ENCODE peak calls at places on chromosomes 4 and X, in five cellular contexts. J is Panc1, P is AG10803, C is mucosa of descending colon, G is lower leg skin. I is an unnamed sample.
A peak's percentile ranks its signal among the peaks of the same experiment; 100 is the strongest.

GRCh38 chr4:184933311-184933710 is 85.0 kb upstream of the HELT start:
- DNase-seq in G (peak; percentile 25), C (no peak), P (no peak), J (no peak), I (no peak)

GRCh38 chrX:150062292-150063137 is 124.2 kb upstream of the EOLA2 start:
- DNase-seq in P (peak; percentile 88), G (no peak), J (no peak), C (peak; percentile 6), I (no peak)

GRCh38 chr4:19005211-19005610 is 983.7 kb upstream of the LCORL start:
- DNase-seq in J (no peak), C (no peak), G (no peak), P (no peak), I (peak; percentile 36)

GRCh38 chrX:18674417-18674787 is 2.5 kb upstream of the RS1 start:
- DNase-seq in J (no peak), G (peak; percentile 86), P (no peak), C (peak; percentile 24), I (no peak)

GRCh38 chrX:11787564-11787963 is 29.5 kb downstream of the MSL3 start:
- DNase-seq in C (peak; percentile 54), G (peak; percentile 90), P (peak; percentile 26), J (no peak), I (peak; percentile 11)

GRCh38 chrX:138710311-138710791 is 1.2 kb downstream of the FGF13 start:
- DNase-seq in J (no peak), C (no peak), G (peak; percentile 82), P (no peak), I (no peak)

GRCh38 chr4:8915201-8916200 is 43.9 kb upstream of the HMX1 start:
- DNase-seq in P (no peak), J (no peak), G (peak; percentile 80), C (no peak), I (no peak)

GRCh38 chr4:8472689-8473197 is 32.2 kb downstream of the TRMT44 start:
- DNase-seq in G (no peak), C (no peak), P (peak; percentile 96), J (no peak), I (no peak)

GRCh38 chrX:123648028-123648810 is 84.6 kb downstream of the THOC2 start:
- DNase-seq in J (no peak), P (peak; percentile 1), G (no peak), C (peak; percentile 29), I (peak; percentile 62)

GRCh38 chrX:47482512-47483309 is at the start of gene ZNF41:
- DNase-seq in P (peak; percentile 73), J (peak; percentile 72), G (peak; percentile 93), C (peak; percentile 78), I (peak; percentile 46)

GRCh38 chr4:34636623-34637022 is 1607.7 kb downstream of the ARAP2 start:
- DNase-seq in P (no peak), C (no peak), J (no peak), G (no peak), I (no peak)

GRCh38 chrX:132023896-132024386 is 839 bp downstream of the STK26 start:
- DNase-seq in P (no peak), J (no peak), C (peak; percentile 49), G (no peak), I (no peak)

GRCh38 chr4:78592104-78592783 is 40.7 kb downstream of the ANXA3 start:
- DNase-seq in C (peak; percentile 43), P (no peak), G (no peak), J (no peak), I (no peak)

GRCh38 chrX:110050386-110050785 is 47.5 kb downstream of the TMEM164 start:
- DNase-seq in J (no peak), C (no peak), G (no peak), P (no peak), I (no peak)

GRCh38 chr4:105146286-105147219 is at the start of gene TET2:
- DNase-seq in C (peak; percentile 85), P (peak; percentile 80), J (peak; percentile 25), G (peak; percentile 94), I (no peak)
- TF ChIP-seq CTCF in C (no peak), P (no peak), J (no peak), G (no peak), I (no peak)

GRCh38 chr4:121380448-121381147 is at the start of gene QRFPR:
- DNase-seq in C (no peak), J (no peak), P (no peak), G (no peak), I (no peak)
- H3K4me3 ChIP-seq in C (no peak within 1 kb of the TSS), J (no peak within 1 kb of the TSS), P (peak within 1 kb of the TSS; percentile 15), G (no peak within 1 kb of the TSS), I (peak within 1 kb of the TSS; percentile 37)

DNA sequence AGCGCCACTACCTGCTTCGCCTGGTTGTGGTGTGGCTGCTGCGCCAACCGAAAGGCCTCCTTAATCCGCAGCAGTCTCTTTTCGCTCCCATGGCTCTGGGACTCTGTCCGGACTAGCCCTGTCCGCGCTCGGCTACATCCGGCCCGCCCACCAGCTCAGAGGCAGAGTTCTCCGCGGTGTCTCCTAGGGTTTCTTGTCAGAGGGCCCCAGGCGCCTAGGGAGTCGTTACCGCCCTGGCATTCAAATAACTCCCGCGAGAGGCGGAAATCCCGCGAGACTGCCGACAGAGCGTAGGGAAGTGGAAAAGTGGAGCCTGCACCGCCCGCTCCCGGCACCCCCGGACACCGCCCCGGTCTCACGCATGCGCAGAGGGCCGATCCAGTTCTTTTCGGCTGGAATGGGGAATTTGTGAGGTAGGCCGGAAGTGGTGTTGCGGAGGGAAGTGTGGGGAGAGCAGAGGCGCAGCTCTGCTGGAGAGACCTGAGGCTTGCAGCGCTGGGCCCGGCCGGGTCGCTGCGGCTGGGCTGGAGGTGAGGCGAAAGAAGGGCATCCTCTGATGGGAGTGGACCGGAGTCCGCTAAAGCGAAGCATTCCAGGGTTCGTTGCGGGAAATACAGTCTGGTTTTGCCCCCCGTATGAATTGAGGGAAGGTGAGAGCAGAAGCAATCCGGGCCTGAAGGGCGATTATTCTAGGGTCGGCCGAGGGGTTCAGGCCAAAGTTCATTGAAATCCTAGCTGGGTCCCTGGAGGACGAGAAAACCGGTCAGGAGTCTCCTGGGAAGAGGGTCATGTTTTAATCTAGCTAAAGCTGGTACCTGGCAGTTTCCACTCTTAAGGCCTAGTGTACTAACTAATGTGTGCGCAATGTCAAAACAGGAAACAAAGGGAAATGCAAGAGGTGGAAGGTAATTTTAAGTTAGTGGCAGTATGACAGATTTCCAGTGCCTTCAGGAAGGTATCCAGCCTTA is at the start of gene FAM200B:
- DNase-seq in C (peak; percentile 100), G (peak; percentile 100), P (peak; percentile 98), J (peak; percentile 91), I (peak; percentile 92)
- TF ChIP-seq CTCF in C (no peak), G (no peak), P (no peak), J (no peak), I (no peak)

DNA sequence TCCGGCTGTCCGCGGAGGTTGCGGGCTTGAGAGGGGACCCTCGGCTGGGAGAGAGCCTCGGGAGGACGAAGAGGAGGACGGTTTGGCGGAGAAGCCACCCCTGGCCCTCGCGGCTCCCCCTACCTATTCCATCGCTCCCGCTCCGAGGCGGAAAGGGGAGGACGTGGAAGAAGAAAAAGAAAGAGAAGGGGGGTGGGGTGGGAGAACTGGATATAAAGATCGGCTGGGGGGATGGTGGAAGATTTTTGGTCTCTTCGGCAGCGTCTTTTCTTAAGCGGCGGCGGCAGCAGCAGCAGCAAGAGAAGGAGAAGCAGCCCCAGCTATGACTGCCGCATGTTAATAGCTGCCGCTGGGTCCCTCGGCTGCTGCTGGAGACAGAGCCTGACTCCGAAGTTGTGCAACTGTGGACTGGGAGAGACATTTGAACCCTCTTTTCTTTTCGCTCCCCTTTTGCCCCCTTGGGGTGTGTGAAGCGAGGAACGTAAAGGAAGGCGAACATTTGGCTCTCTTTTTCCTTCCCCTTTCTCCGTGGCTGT is 933 bp downstream of the ADGRL3 start:
- DNase-seq in P (no peak), J (no peak), C (peak; percentile 5), G (no peak), I (no peak)
- H3K4me3 ChIP-seq in P (no peak overlapping the region), J (peak overlapping the region; percentile 34), C (no peak overlapping the region), G (peak overlapping the region; percentile 39), I (peak overlapping the region; percentile 59)

GRCh38 chr4:14919785-14920184 is 82.5 kb upstream of the CPEB2 start:
- DNase-seq in C (no peak), J (no peak), G (no peak), P (no peak), I (no peak)
- TF ChIP-seq CTCF in C (no peak), J (no peak), G (no peak), P (no peak), I (no peak)

I was measured in retinal pigment epithelial cell.